ENCODE peak calls at places on chromosomes 16 and 17, in eight cellular contexts. One of them, this sample, is unnamed.

GRCh38 chr17:50596191-50597037 is 35.9 kb downstream of the CACNA1G start:
- DNase-seq in activated gamma-delta T cell treated with Interleukin-2 at 50 U/mL for 16 hours: no peak
- DNase-seq in activated CD4-positive, alpha-beta T cell treated with anti-CD3 and anti-CD28 coated beads for 36 hours: peak; percentile 19
- DNase-seq in GM12878: no peak
- DNase-seq in cardiac muscle cell: no peak
- DNase-seq in activated CD8-positive, alpha-beta T cell treated with anti-CD3 and anti-CD28 coated beads, Interleukin-2, amount 10 ng/mL, durations not matched to agents 7 days and 5 days: no peak
- DNase-seq in ureter: no peak
- DNase-seq in stimulated activated CD8-positive, alpha-beta memory T cell treated with anti-CD3 and anti-CD28 coated beads, Interleukin-7, amount 100 ng/mL, for 48 hours: no peak
- DNase-seq in this sample: no peak

GRCh38 chr17:29080323-29080722 is 37.4 kb downstream of the PIPOX start:
- DNase-seq in activated CD4-positive, alpha-beta T cell treated with anti-CD3 and anti-CD28 coated beads for 36 hours: no peak
- DNase-seq in activated CD8-positive, alpha-beta T cell treated with anti-CD3 and anti-CD28 coated beads, Interleukin-2, amount 10 ng/mL, durations not matched to agents 7 days and 5 days: no peak
- DNase-seq in cardiac muscle cell: no peak
- DNase-seq in activated gamma-delta T cell treated with Interleukin-2 at 50 U/mL for 16 hours: no peak
- DNase-seq in ureter: no peak
- DNase-seq in stimulated activated CD8-positive, alpha-beta memory T cell treated with anti-CD3 and anti-CD28 coated beads, Interleukin-7, amount 100 ng/mL, for 48 hours: no peak
- DNase-seq in GM12878: no peak
- DNase-seq in this sample: no peak

GRCh38 chr17:76546556-76547182 is 6.8 kb downstream of the PRCD start:
- DNase-seq in cardiac muscle cell: peak; percentile 90
- DNase-seq in activated CD8-positive, alpha-beta T cell treated with anti-CD3 and anti-CD28 coated beads, Interleukin-2, amount 10 ng/mL, durations not matched to agents 7 days and 5 days: no peak
- DNase-seq in ureter: no peak
- DNase-seq in stimulated activated CD8-positive, alpha-beta memory T cell treated with anti-CD3 and anti-CD28 coated beads, Interleukin-7, amount 100 ng/mL, for 48 hours: no peak
- DNase-seq in GM12878: no peak
- DNase-seq in activated CD4-positive, alpha-beta T cell treated with anti-CD3 and anti-CD28 coated beads for 36 hours: no peak
- DNase-seq in activated gamma-delta T cell treated with Interleukin-2 at 50 U/mL for 16 hours: no peak
- DNase-seq in this sample: peak; percentile 96

GRCh38 chr16:10964039-10964890 is 19.9 kb downstream of the CLEC16A start:
- DNase-seq in activated gamma-delta T cell treated with Interleukin-2 at 50 U/mL for 16 hours: peak; percentile 76
- DNase-seq in activated CD8-positive, alpha-beta T cell treated with anti-CD3 and anti-CD28 coated beads, Interleukin-2, amount 10 ng/mL, durations not matched to agents 7 days and 5 days: peak; percentile 86
- DNase-seq in GM12878: no peak
- DNase-seq in cardiac muscle cell: peak; percentile 86
- DNase-seq in activated CD4-positive, alpha-beta T cell treated with anti-CD3 and anti-CD28 coated beads for 36 hours: peak; percentile 93
- DNase-seq in ureter: peak; percentile 89
- DNase-seq in stimulated activated CD8-positive, alpha-beta memory T cell treated with anti-CD3 and anti-CD28 coated beads, Interleukin-7, amount 100 ng/mL, for 48 hours: peak; percentile 69
- DNase-seq in this sample: peak; percentile 80

GRCh38 chr17:28180449-28180848 is 138.0 kb downstream of the NLK start:
- DNase-seq in cardiac muscle cell: peak; percentile 49
- DNase-seq in activated CD8-positive, alpha-beta T cell treated with anti-CD3 and anti-CD28 coated beads, Interleukin-2, amount 10 ng/mL, durations not matched to agents 7 days and 5 days: no peak
- DNase-seq in activated CD4-positive, alpha-beta T cell treated with anti-CD3 and anti-CD28 coated beads for 36 hours: no peak
- DNase-seq in GM12878: no peak
- DNase-seq in stimulated activated CD8-positive, alpha-beta memory T cell treated with anti-CD3 and anti-CD28 coated beads, Interleukin-7, amount 100 ng/mL, for 48 hours: no peak
- DNase-seq in ureter: no peak
- DNase-seq in activated gamma-delta T cell treated with Interleukin-2 at 50 U/mL for 16 hours: no peak
- DNase-seq in this sample: peak; percentile 39

GRCh38 chr17:64146418-64147109 is 16.6 kb upstream of the ERN1 start:
- DNase-seq in cardiac muscle cell: peak; percentile 79
- DNase-seq in activated CD8-positive, alpha-beta T cell treated with anti-CD3 and anti-CD28 coated beads, Interleukin-2, amount 10 ng/mL, durations not matched to agents 7 days and 5 days: peak; percentile 53
- DNase-seq in activated CD4-positive, alpha-beta T cell treated with anti-CD3 and anti-CD28 coated beads for 36 hours: peak; percentile 59
- DNase-seq in ureter: peak; percentile 87
- DNase-seq in activated gamma-delta T cell treated with Interleukin-2 at 50 U/mL for 16 hours: peak; percentile 32
- DNase-seq in stimulated activated CD8-positive, alpha-beta memory T cell treated with anti-CD3 and anti-CD28 coated beads, Interleukin-7, amount 100 ng/mL, for 48 hours: peak; percentile 22
- DNase-seq in GM12878: no peak
- DNase-seq in this sample: peak; percentile 60

GRCh38 chr16:21265104-21265825 is 12.8 kb downstream of the CRYM start:
- DNase-seq in GM12878: no peak
- DNase-seq in cardiac muscle cell: no peak
- DNase-seq in activated CD8-positive, alpha-beta T cell treated with anti-CD3 and anti-CD28 coated beads, Interleukin-2, amount 10 ng/mL, durations not matched to agents 7 days and 5 days: no peak
- DNase-seq in stimulated activated CD8-positive, alpha-beta memory T cell treated with anti-CD3 and anti-CD28 coated beads, Interleukin-7, amount 100 ng/mL, for 48 hours: no peak
- DNase-seq in activated gamma-delta T cell treated with Interleukin-2 at 50 U/mL for 16 hours: no peak
- DNase-seq in ureter: no peak
- DNase-seq in activated CD4-positive, alpha-beta T cell treated with anti-CD3 and anti-CD28 coated beads for 36 hours: no peak
- DNase-seq in this sample: no peak

GRCh38 chr16:20940864-20941634 is 40.5 kb downstream of the LYRM1 start:
- DNase-seq in activated CD8-positive, alpha-beta T cell treated with anti-CD3 and anti-CD28 coated beads, Interleukin-2, amount 10 ng/mL, durations not matched to agents 7 days and 5 days: no peak
- DNase-seq in stimulated activated CD8-positive, alpha-beta memory T cell treated with anti-CD3 and anti-CD28 coated beads, Interleukin-7, amount 100 ng/mL, for 48 hours: no peak
- DNase-seq in ureter: no peak
- DNase-seq in activated CD4-positive, alpha-beta T cell treated with anti-CD3 and anti-CD28 coated beads for 36 hours: peak; percentile 50
- DNase-seq in GM12878: no peak
- DNase-seq in cardiac muscle cell: no peak
- DNase-seq in activated gamma-delta T cell treated with Interleukin-2 at 50 U/mL for 16 hours: no peak
- DNase-seq in this sample: no peak

GRCh38 chr16:5354645-5355044 is 257.1 kb upstream of the EEF2KMT start:
- DNase-seq in activated gamma-delta T cell treated with Interleukin-2 at 50 U/mL for 16 hours: no peak
- DNase-seq in cardiac muscle cell: no peak
- DNase-seq in activated CD4-positive, alpha-beta T cell treated with anti-CD3 and anti-CD28 coated beads for 36 hours: no peak
- DNase-seq in stimulated activated CD8-positive, alpha-beta memory T cell treated with anti-CD3 and anti-CD28 coated beads, Interleukin-7, amount 100 ng/mL, for 48 hours: no peak
- DNase-seq in activated CD8-positive, alpha-beta T cell treated with anti-CD3 and anti-CD28 coated beads, Interleukin-2, amount 10 ng/mL, durations not matched to agents 7 days and 5 days: no peak
- DNase-seq in GM12878: no peak
- DNase-seq in ureter: no peak
- DNase-seq in this sample: no peak

GRCh38 chr16:54253118-54253517 is 33.5 kb downstream of the IRX3 start:
- DNase-seq in activated CD8-positive, alpha-beta T cell treated with anti-CD3 and anti-CD28 coated beads, Interleukin-2, amount 10 ng/mL, durations not matched to agents 7 days and 5 days: no peak
- DNase-seq in activated CD4-positive, alpha-beta T cell treated with anti-CD3 and anti-CD28 coated beads for 36 hours: no peak
- DNase-seq in stimulated activated CD8-positive, alpha-beta memory T cell treated with anti-CD3 and anti-CD28 coated beads, Interleukin-7, amount 100 ng/mL, for 48 hours: no peak
- DNase-seq in activated gamma-delta T cell treated with Interleukin-2 at 50 U/mL for 16 hours: no peak
- DNase-seq in ureter: no peak
- DNase-seq in GM12878: no peak
- DNase-seq in cardiac muscle cell: no peak
- DNase-seq in this sample: no peak

GRCh38 chr17:82859431-82860403 is 19.9 kb upstream of the ZNF750 start:
- DNase-seq in cardiac muscle cell: peak; percentile 63
- DNase-seq in activated gamma-delta T cell treated with Interleukin-2 at 50 U/mL for 16 hours: peak; percentile 59
- DNase-seq in stimulated activated CD8-positive, alpha-beta memory T cell treated with anti-CD3 and anti-CD28 coated beads, Interleukin-7, amount 100 ng/mL, for 48 hours: no peak
- DNase-seq in ureter: peak; percentile 82
- DNase-seq in activated CD8-positive, alpha-beta T cell treated with anti-CD3 and anti-CD28 coated beads, Interleukin-2, amount 10 ng/mL, durations not matched to agents 7 days and 5 days: peak; percentile 72
- DNase-seq in GM12878: peak; percentile 63
- DNase-seq in activated CD4-positive, alpha-beta T cell treated with anti-CD3 and anti-CD28 coated beads for 36 hours: peak; percentile 86
- DNase-seq in this sample: peak; percentile 79

GRCh38 chr17:40058151-40058784 is 4.1 kb upstream of the MED24 start:
- DNase-seq in ureter: no peak
- DNase-seq in activated CD4-positive, alpha-beta T cell treated with anti-CD3 and anti-CD28 coated beads for 36 hours: no peak
- DNase-seq in activated gamma-delta T cell treated with Interleukin-2 at 50 U/mL for 16 hours: no peak
- DNase-seq in stimulated activated CD8-positive, alpha-beta memory T cell treated with anti-CD3 and anti-CD28 coated beads, Interleukin-7, amount 100 ng/mL, for 48 hours: no peak
- DNase-seq in cardiac muscle cell: peak; percentile 59
- DNase-seq in activated CD8-positive, alpha-beta T cell treated with anti-CD3 and anti-CD28 coated beads, Interleukin-2, amount 10 ng/mL, durations not matched to agents 7 days and 5 days: no peak
- DNase-seq in GM12878: no peak
- DNase-seq in this sample: no peak

GRCh38 chr17:68512967-68513474 is 791 bp downstream of the PRKAR1A start:
- DNase-seq in GM12878: no peak
- DNase-seq in ureter: no peak
- DNase-seq in activated CD8-positive, alpha-beta T cell treated with anti-CD3 and anti-CD28 coated beads, Interleukin-2, amount 10 ng/mL, durations not matched to agents 7 days and 5 days: no peak
- DNase-seq in activated CD4-positive, alpha-beta T cell treated with anti-CD3 and anti-CD28 coated beads for 36 hours: no peak
- DNase-seq in cardiac muscle cell: peak; percentile 67
- DNase-seq in activated gamma-delta T cell treated with Interleukin-2 at 50 U/mL for 16 hours: no peak
- DNase-seq in stimulated activated CD8-positive, alpha-beta memory T cell treated with anti-CD3 and anti-CD28 coated beads, Interleukin-7, amount 100 ng/mL, for 48 hours: no peak
- DNase-seq in this sample: peak; percentile 27

GRCh38 chr17:42050360-42051012 is at the start of gene C17orf113:
- DNase-seq in ureter: peak; percentile 58
- DNase-seq in GM12878: no peak
- DNase-seq in activated CD4-positive, alpha-beta T cell treated with anti-CD3 and anti-CD28 coated beads for 36 hours: peak; percentile 64
- DNase-seq in activated gamma-delta T cell treated with Interleukin-2 at 50 U/mL for 16 hours: peak; percentile 49
- DNase-seq in cardiac muscle cell: peak; percentile 32
- DNase-seq in stimulated activated CD8-positive, alpha-beta memory T cell treated with anti-CD3 and anti-CD28 coated beads, Interleukin-7, amount 100 ng/mL, for 48 hours: no peak
- DNase-seq in activated CD8-positive, alpha-beta T cell treated with anti-CD3 and anti-CD28 coated beads, Interleukin-2, amount 10 ng/mL, durations not matched to agents 7 days and 5 days: peak; percentile 64
- DNase-seq in this sample: no peak

GRCh38 chr17:64005734-64006167 is 7.6 kb downstream of the PRR29 start:
- DNase-seq in activated CD4-positive, alpha-beta T cell treated with anti-CD3 and anti-CD28 coated beads for 36 hours: peak; percentile 2
- DNase-seq in ureter: peak; percentile 70
- DNase-seq in activated CD8-positive, alpha-beta T cell treated with anti-CD3 and anti-CD28 coated beads, Interleukin-2, amount 10 ng/mL, durations not matched to agents 7 days and 5 days: no peak
- DNase-seq in activated gamma-delta T cell treated with Interleukin-2 at 50 U/mL for 16 hours: no peak
- DNase-seq in stimulated activated CD8-positive, alpha-beta memory T cell treated with anti-CD3 and anti-CD28 coated beads, Interleukin-7, amount 100 ng/mL, for 48 hours: no peak
- DNase-seq in cardiac muscle cell: no peak
- DNase-seq in GM12878: no peak
- DNase-seq in this sample: no peak

GRCh38 chr17:78706271-78706915 is 75.7 kb downstream of the CYTH1 start:
- DNase-seq in ureter: no peak
- DNase-seq in activated CD4-positive, alpha-beta T cell treated with anti-CD3 and anti-CD28 coated beads for 36 hours: no peak
- DNase-seq in activated gamma-delta T cell treated with Interleukin-2 at 50 U/mL for 16 hours: no peak
- DNase-seq in cardiac muscle cell: no peak
- DNase-seq in GM12878: peak; percentile 97
- DNase-seq in activated CD8-positive, alpha-beta T cell treated with anti-CD3 and anti-CD28 coated beads, Interleukin-2, amount 10 ng/mL, durations not matched to agents 7 days and 5 days: no peak
- DNase-seq in stimulated activated CD8-positive, alpha-beta memory T cell treated with anti-CD3 and anti-CD28 coated beads, Interleukin-7, amount 100 ng/mL, for 48 hours: no peak
- DNase-seq in this sample: peak; percentile 83

GRCh38 chr16:66946974-66947301 is 11.6 kb downstream of the CES2 start:
- DNase-seq in activated CD4-positive, alpha-beta T cell treated with anti-CD3 and anti-CD28 coated beads for 36 hours: no peak
- DNase-seq in activated gamma-delta T cell treated with Interleukin-2 at 50 U/mL for 16 hours: no peak
- DNase-seq in stimulated activated CD8-positive, alpha-beta memory T cell treated with anti-CD3 and anti-CD28 coated beads, Interleukin-7, amount 100 ng/mL, for 48 hours: no peak
- DNase-seq in GM12878: no peak
- DNase-seq in activated CD8-positive, alpha-beta T cell treated with anti-CD3 and anti-CD28 coated beads, Interleukin-2, amount 10 ng/mL, durations not matched to agents 7 days and 5 days: no peak
- DNase-seq in cardiac muscle cell: no peak
- DNase-seq in ureter: no peak
- DNase-seq in this sample: no peak

GRCh38 chr17:55990332-55991006 is 162.8 kb upstream of the ANKFN1 start:
- DNase-seq in cardiac muscle cell: no peak
- DNase-seq in activated CD4-positive, alpha-beta T cell treated with anti-CD3 and anti-CD28 coated beads for 36 hours: no peak
- DNase-seq in GM12878: no peak
- DNase-seq in activated CD8-positive, alpha-beta T cell treated with anti-CD3 and anti-CD28 coated beads, Interleukin-2, amount 10 ng/mL, durations not matched to agents 7 days and 5 days: no peak
- DNase-seq in activated gamma-delta T cell treated with Interleukin-2 at 50 U/mL for 16 hours: no peak
- DNase-seq in ureter: no peak
- DNase-seq in stimulated activated CD8-positive, alpha-beta memory T cell treated with anti-CD3 and anti-CD28 coated beads, Interleukin-7, amount 100 ng/mL, for 48 hours: no peak
- DNase-seq in this sample: no peak